ENCODE peak calls at places on chromosome 5, in seven cellular contexts. N is dorsolateral prefrontal cortex, I is K562, F is adrenal gland, M is pancreas, Q is right atrium auricular region, U is upper lobe of right lung. A is an unnamed sample.

GRCh38 chr5:64180661-64181343 is 15.2 kb downstream of the RNF180 start:
- DNase-seq in N (no peak), F (peak; percentile 23), Q (no peak), M (no peak), I (no peak), U (no peak), A (peak; percentile 18)

GRCh38 chr5:1168751-1169607 is 32.4 kb upstream of the SLC6A19 start:
- DNase-seq in Q (no peak), M (no peak), I (no peak), F (no peak), U (no peak), N (no peak), A (no peak)

GRCh38 chr5:109468737-109469420 is 59.1 kb upstream of the PJA2 start:
- DNase-seq in Q (peak; percentile 97), M (peak; percentile 97), U (peak; percentile 94), F (peak; percentile 98), N (peak; percentile 92), I (peak; percentile 84), A (peak; percentile 96)

GRCh38 chr5:180790020-180790419 is 12.6 kb downstream of the MGAT1 start:
- DNase-seq in F (no peak), U (no peak), N (no peak), I (no peak), Q (no peak), M (no peak), A (no peak)

GRCh38 chr5:138706655-138707480 is 46.4 kb upstream of the CTNNA1 start:
- DNase-seq in F (no peak), Q (peak; percentile 82), N (no peak), M (no peak), U (no peak), I (no peak), A (no peak)

GRCh38 chr5:99019812-99020697 is 91.2 kb upstream of the CHD1 start:
- DNase-seq in F (no peak), Q (no peak), U (no peak), M (no peak), I (peak; percentile 63), N (no peak), A (no peak)

GRCh38 chr5:97874491-97874890 is 691.4 kb upstream of the RIOK2 start:
- DNase-seq in M (no peak), U (no peak), I (no peak), Q (no peak), F (no peak), N (no peak), A (no peak)

GRCh38 chr5:126358525-126358924 is 64.7 kb upstream of the GRAMD2B start:
- DNase-seq in M (no peak), I (no peak), Q (no peak), U (no peak), F (no peak), N (no peak), A (no peak)

GRCh38 chr5:149452007-149452664 is 73.0 kb upstream of the IL17B start:
- DNase-seq in M (peak; percentile 42), U (peak; percentile 76), I (peak; percentile 85), N (no peak), F (peak; percentile 74), Q (peak; percentile 91), A (peak; percentile 95)

GRCh38 chr5:1639757-1640156 is 116.0 kb upstream of the LPCAT1 start:
- DNase-seq in N (no peak), F (no peak), I (no peak), Q (no peak), M (no peak), U (peak; percentile 33), A (no peak)

GRCh38 chr5:156256644-156257043 is 70.3 kb upstream of the SGCD start:
- DNase-seq in F (no peak), M (no peak), I (no peak), U (no peak), Q (no peak), N (no peak), A (no peak)

GRCh38 chr5:90967443-90967842 is 408.8 kb downstream of the ADGRV1 start:
- DNase-seq in F (no peak), Q (no peak), M (no peak), N (no peak), U (no peak), I (no peak), A (peak; percentile 27)

GRCh38 chr5:159031513-159031912 is 68.2 kb downstream of the EBF1 start:
- DNase-seq in U (no peak), N (no peak), M (no peak), Q (no peak), F (no peak), I (no peak), A (peak; percentile 22)

GRCh38 chr5:11822598-11822997 is 81.6 kb downstream of the CTNND2 start:
- DNase-seq in F (no peak), U (no peak), Q (no peak), I (no peak), N (no peak), M (no peak), A (no peak)

GRCh38 chr5:134128648-134128995 is 14.1 kb downstream of the TCF7 start:
- DNase-seq in Q (no peak), I (no peak), F (no peak), M (no peak), N (no peak), U (no peak), A (no peak)

GRCh38 chr5:167261309-167262100 is 1029.9 kb upstream of the WWC1 start:
- DNase-seq in I (no peak), Q (no peak), N (no peak), F (no peak), U (no peak), M (no peak), A (no peak)

GRCh38 chr5:117337064-117337749 is 762.6 kb upstream of the SEMA6A start:
- DNase-seq in F (no peak), I (no peak), M (no peak), U (no peak), N (no peak), Q (no peak), A (no peak)

GRCh38 chr5:158796812-158797497 is 302.8 kb downstream of the EBF1 start:
- DNase-seq in Q (no peak), M (no peak), I (no peak), N (no peak), U (no peak), F (no peak), A (no peak)

GRCh38 chr5:39208471-39208870 is 10.9 kb downstream of the FYB1 start:
- DNase-seq in I (no peak), Q (no peak), N (no peak), M (no peak), U (no peak), F (no peak), A (no peak)

GRCh38 chr5:160434022-160434531 is 12.4 kb downstream of the PTTG1 start:
- DNase-seq in M (peak; percentile 40), N (peak; percentile 65), Q (no peak), U (no peak), I (no peak), F (no peak), A (peak; percentile 11)

GRCh38 chr5:147432323-147432722 is 77.5 kb downstream of the DPYSL3 start:
- DNase-seq in M (no peak), U (no peak), F (no peak), N (no peak), Q (no peak), I (no peak), A (no peak)

GRCh38 chr5:179819296-179820126 is 1.2 kb upstream of the SQSTM1 start:
- DNase-seq in I (peak; percentile 76), M (peak; percentile 71), N (peak; percentile 75), F (peak; percentile 86), Q (no peak), U (peak; percentile 90), A (peak; percentile 44)

GRCh38 chr5:5454405-5454804 is 31.9 kb downstream of the ICE1 start:
- DNase-seq in M (peak; percentile 18), F (no peak), I (no peak), N (no peak), Q (no peak), U (no peak), A (no peak)

GRCh38 chr5:73186976-73187375 is 14.0 kb downstream of the TMEM174 start:
- DNase-seq in F (no peak), M (no peak), N (no peak), I (no peak), U (no peak), Q (no peak), A (no peak)

GRCh38 chr5:124706041-124706440 is 40.4 kb downstream of the ZNF608 start:
- DNase-seq in N (no peak), F (no peak), Q (no peak), M (no peak), I (no peak), U (no peak), A (no peak)

GRCh38 chr5:173834070-173834771 is 53.9 kb upstream of the CPEB4 start:
- DNase-seq in M (no peak), N (no peak), I (no peak), F (no peak), Q (no peak), U (no peak), A (no peak)

GRCh38 chr5:102722930-102723329 is 32.2 kb upstream of the PAM start:
- DNase-seq in Q (no peak), F (no peak), M (no peak), N (no peak), U (no peak), I (no peak), A (no peak)

GRCh38 chr5:141848771-141849370 is 29.3 kb downstream of the PCDH1 start:
- DNase-seq in U (peak; percentile 88), N (no peak), I (peak; percentile 87), F (peak; percentile 46), Q (peak; percentile 65), M (peak; percentile 75), A (no peak)

GRCh38 chr5:95925939-95926338 is 35.7 kb downstream of the ELL2 start:
- DNase-seq in U (no peak), Q (no peak), M (no peak), I (no peak), N (no peak), F (no peak), A (no peak)
- H3K27ac ChIP-seq in U (no peak overlapping the region), Q (no peak overlapping the region), M (peak overlapping the region; percentile 72), I (no peak overlapping the region), N (no peak overlapping the region), F (no peak overlapping the region), A (no peak overlapping the region)

GRCh38 chr5:178785999-178786398 is 55.5 kb upstream of the ZNF354A start:
- DNase-seq in M (no peak), F (no peak), Q (no peak), N (no peak), I (peak; percentile 41), U (peak; percentile 20), A (no peak)
- H3K27me3 ChIP-seq in M (no peaks in the 10 kb centered on the region), F (no peaks in the 10 kb centered on the region), Q (no peaks in the 10 kb centered on the region), N (no peaks in the 10 kb centered on the region), I (peaks cover 4% of the 10 kb centered on the region), U (no peaks in the 10 kb centered on the region), A (no peaks in the 10 kb centered on the region)

DNA sequence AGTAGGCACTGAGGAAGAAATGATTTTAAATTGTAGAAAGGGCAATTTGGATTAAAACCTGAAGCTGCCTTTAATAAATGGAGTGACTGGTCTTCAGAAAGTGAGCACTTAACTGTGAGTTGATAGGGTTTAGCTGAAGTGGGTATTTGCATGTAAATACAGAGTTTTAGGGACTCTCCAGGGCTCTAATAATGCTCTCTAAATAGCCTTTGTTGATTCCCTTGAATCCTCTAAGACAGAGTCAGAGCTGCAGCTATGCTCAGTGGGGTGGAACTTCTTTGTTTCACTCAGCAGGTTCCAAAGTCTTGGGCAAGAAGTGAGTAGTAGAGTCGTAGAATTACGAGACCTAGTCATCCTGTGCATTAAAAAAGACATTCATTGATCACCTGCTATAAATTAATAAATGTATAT is 21.4 kb downstream of the GLRA1 start:
- DNase-seq in N (no peak), I (no peak), F (no peak), U (no peak), Q (no peak), M (no peak), A (no peak)
- H3K27ac ChIP-seq in N (no peak overlapping the region), I (no peak overlapping the region), F (no peak overlapping the region), U (no peak overlapping the region), Q (no peak overlapping the region), M (no peak overlapping the region), A (no peak overlapping the region)

GRCh38 chr5:37661227-37661920 is 178.5 kb downstream of the GDNF start:
- DNase-seq in I (no peak), F (no peak), M (no peak), U (no peak), Q (no peak), N (no peak), A (no peak)
- H3K27me3 ChIP-seq in I (no peaks in the 10 kb centered on the region), F (no peaks in the 10 kb centered on the region), M (no peaks in the 10 kb centered on the region), U (no peaks in the 10 kb centered on the region), Q (no peaks in the 10 kb centered on the region), N (no peaks in the 10 kb centered on the region), A (no peaks in the 10 kb centered on the region)